ENCODE peak calls at places on chromosomes 13 and 19, in six cellular contexts. F is kidney; S is BE2C; U is CD8-positive, alpha-beta T cell; M is GM12865; W is HFFc6. K is an unnamed sample.

GRCh38 chr13:26695360-26695705 is 65.3 kb downstream of the GPR12 start:
- DNase-seq in F (no peak), M (no peak), W (no peak), U (no peak), S (no peak), K (no peak)

GRCh38 chr13:24161010-24161775 is 673 bp downstream of the SPATA13 start:
- DNase-seq in M (peak; percentile 49), F (peak; percentile 86), W (no peak), S (peak; percentile 15), U (peak; percentile 9), K (peak; percentile 41)

GRCh38 chr13:84037937-84038464 is 155.7 kb upstream of the SLITRK1 start:
- DNase-seq in F (no peak), S (no peak), W (no peak), U (no peak), M (no peak), K (no peak)

GRCh38 chr19:21483589-21484170 is 21.7 kb upstream of the ZNF429 start:
- DNase-seq in U (peak; percentile 54), F (no peak), S (peak; percentile 74), M (peak; percentile 30), W (peak; percentile 10), K (no peak)

GRCh38 chr13:113859311-113860050 is 4.4 kb downstream of the GAS6 start:
- DNase-seq in S (no peak), F (peak; percentile 32), U (no peak), M (no peak), W (no peak), K (no peak)

GRCh38 chr19:35266904-35267817 is 1.6 kb upstream of the USF2 start:
- DNase-seq in U (peak; percentile 36), M (peak; percentile 62), W (no peak), S (peak; percentile 39), F (peak; percentile 90), K (peak; percentile 63)

GRCh38 chr13:106570354-106570822 is 2.5 kb upstream of the ARGLU1 start:
- DNase-seq in M (no peak), F (peak; percentile 84), U (peak; percentile 42), W (peak; percentile 5), S (peak; percentile 87), K (no peak)

GRCh38 chr19:41792513-41793413 is 3.6 kb upstream of the CEACAM3 start:
- DNase-seq in M (peak; percentile 66), U (peak; percentile 18), S (peak; percentile 68), F (no peak), W (peak; percentile 30), K (peak; percentile 48)

GRCh38 chr19:19280561-19280960 is 7.5 kb upstream of the TM6SF2 start:
- DNase-seq in F (no peak), M (no peak), U (no peak), S (no peak), W (no peak), K (no peak)

GRCh38 chr13:98565726-98566577 is 11.0 kb downstream of the STK24 start:
- DNase-seq in U (no peak), F (peak; percentile 89), M (peak; percentile 37), S (no peak), W (no peak), K (no peak)

GRCh38 chr19:55550321-55550650 is 4.9 kb upstream of the SBK3 start:
- DNase-seq in M (no peak), U (no peak), S (no peak), W (peak; percentile 14), F (no peak), K (no peak)

GRCh38 chr19:44747739-44748425 is 626 bp upstream of the BCL3 start:
- DNase-seq in U (peak; percentile 13), F (peak; percentile 93), M (no peak), W (peak; percentile 46), S (peak; percentile 83), K (no peak)

GRCh38 chr19:16417660-16418596 is 53.8 kb downstream of the EPS15L1 start:
- DNase-seq in U (peak; percentile 56), W (peak; percentile 13), F (peak; percentile 90), M (peak; percentile 76), S (peak; percentile 79), K (peak; percentile 89)

GRCh38 chr19:45161715-45162463 is 1.1 kb upstream of the NKPD1 start:
- DNase-seq in S (peak; percentile 74), F (peak; percentile 58), W (no peak), M (no peak), U (no peak), K (peak; percentile 16)

GRCh38 chr13:36130542-36131214 is 504 bp downstream of the DCLK1 start:
- DNase-seq in S (peak; percentile 39), W (no peak), F (peak; percentile 76), M (no peak), U (no peak), K (no peak)

GRCh38 chr19:5826531-5827341 is 12.8 kb downstream of the FUT6 start:
- DNase-seq in W (no peak), M (peak; percentile 59), F (peak; percentile 93), S (peak; percentile 92), U (peak; percentile 4), K (peak; percentile 54)

GRCh38 chr19:19316082-19316481 is 4.2 kb downstream of the SUGP1 start:
- DNase-seq in W (no peak), S (no peak), U (no peak), F (no peak), M (no peak), K (no peak)

GRCh38 chr13:97810152-97810551 is 143.3 kb upstream of the IPO5 start:
- DNase-seq in W (peak; percentile 13), S (no peak), F (no peak), U (no peak), M (no peak), K (no peak)

GRCh38 chr13:75693227-75693626 is 57.1 kb downstream of the LMO7 start:
- DNase-seq in U (no peak), S (no peak), F (no peak), M (no peak), W (no peak), K (no peak)

GRCh38 chr13:32617112-32617511 is 30.9 kb downstream of the PDS5B start:
- DNase-seq in W (no peak), F (no peak), M (no peak), U (no peak), S (no peak), K (no peak)

GRCh38 chr19:41371541-41371940 is 4.8 kb upstream of the TMEM91 start:
- DNase-seq in S (no peak), M (no peak), F (no peak), W (no peak), U (no peak), K (no peak)

GRCh38 chr13:48504606-48505369 is 28.1 kb downstream of the RCBTB2 start:
- DNase-seq in W (no peak), F (no peak), S (no peak), M (peak; percentile 68), U (no peak), K (no peak)

GRCh38 chr13:79593611-79594275 is 112.8 kb downstream of the NDFIP2 start:
- DNase-seq in S (no peak), W (peak; percentile 61), U (no peak), F (no peak), M (no peak), K (no peak)

GRCh38 chr19:11450570-11451326 is 15.3 kb downstream of the PRKCSH start:
- DNase-seq in F (no peak), M (no peak), W (no peak), S (no peak), U (no peak), K (no peak)

GRCh38 chr19:11453468-11454341 is 18.3 kb downstream of the PRKCSH start:
- DNase-seq in S (no peak), U (no peak), W (no peak), M (peak; percentile 71), F (no peak), K (peak; percentile 74)

GRCh38 chr19:11452814-11453335 is 17.4 kb downstream of the PRKCSH start:
- DNase-seq in S (no peak), W (no peak), M (no peak), F (no peak), U (no peak), K (no peak)

GRCh38 chr19:11451327-11451941 is 16.0 kb downstream of the PRKCSH start:
- DNase-seq in M (no peak), S (no peak), U (no peak), W (no peak), F (no peak), K (no peak)

GRCh38 chr19:11451942-11452813 is 16.7 kb downstream of the PRKCSH start:
- DNase-seq in F (no peak), W (no peak), S (no peak), M (peak; percentile 77), U (no peak), K (peak; percentile 87)
- TF ChIP-seq CTCF in F (no peak), W (peak; percentile 31), S (peak; percentile 27), M (peak; percentile 54), U (no peak), K (peak; percentile 38)

DNA sequence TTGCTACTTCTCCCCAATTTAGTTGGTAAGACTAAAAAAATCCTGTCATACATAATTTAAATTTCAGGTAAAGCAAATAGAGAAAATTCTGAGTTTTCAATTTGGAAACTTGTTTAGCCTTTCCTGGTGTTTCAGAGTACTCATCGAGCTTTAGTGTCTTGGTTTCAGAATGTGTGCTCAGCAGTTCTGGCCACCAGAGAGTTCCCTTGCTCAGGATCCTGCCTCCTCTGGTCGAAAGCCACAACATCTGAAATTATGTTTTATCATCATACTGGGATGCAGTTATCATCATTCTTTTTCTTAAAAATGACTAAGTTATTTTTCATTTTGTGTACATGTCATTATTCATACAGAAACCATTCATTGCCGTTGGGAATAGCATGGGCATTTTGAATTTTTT is 263.2 kb upstream of the SPRY2 start:
- DNase-seq in W (no peak), M (no peak), U (no peak), S (no peak), F (no peak), K (no peak)
- TF ChIP-seq CTCF in W (no peak), M (no peak), U (no peak), S (no peak), F (no peak), K (no peak)

GRCh38 chr13:51479199-51479523 is 26.3 kb upstream of the INTS6 start:
- DNase-seq in S (no peak), M (no peak), F (no peak), W (peak; percentile 59), U (no peak), K (no peak)
- TF ChIP-seq CTCF in S (no peak), M (no peak), F (no peak), W (no peak), U (no peak), K (no peak)

GRCh38 chr19:33373701-33374405 is at the start of gene CEBPG:
- DNase-seq in M (peak; percentile 63), W (peak; percentile 28), F (peak; percentile 87), S (peak; percentile 77), U (peak; percentile 36), K (peak; percentile 87)
- TF ChIP-seq CTCF in M (peak; percentile 12), W (peak; percentile 32), F (peak; percentile 15), S (peak; percentile 17), U (no peak), K (peak; percentile 14)

GRCh38 chr19:6861683-6862286 is 25.6 kb upstream of the ADGRE1 start:
- DNase-seq in W (no peak), F (no peak), U (no peak), S (no peak), M (peak; percentile 18), K (no peak)
- TF ChIP-seq CTCF in W (no peak), F (no peak), U (no peak), S (no peak), M (no peak), K (no peak)

K was measured in GM13977.